ENCODE peak calls at places on chromosomes 5 and 9, in nine cellular contexts. J is T-helper 1 cell; A is activated CD4-positive, alpha-beta memory T cell treated with anti-CD3 and anti-CD28 coated beads, Interleukin-2, amount 10 ng/mL, durations not matched to agents 7 days and 5 days; M is GM20000; K is sigmoid colon; Q is HEK293T; C is esophagus muscularis mucosa; I is endothelial cell; R is GF-D8. Y is an unnamed sample.
A peak's percentile ranks its signal among the peaks of the same experiment; 100 is the strongest.

GRCh38 chr5:92308679-92309078 is 925.6 kb upstream of the ARRDC3 start:
- DNase-seq in M (no peak), A (no peak), Q (no peak), C (no peak), I (no peak), J (no peak), K (no peak), R (no peak), Y (no peak)

GRCh38 chr5:95986001-95986400 is 24.4 kb upstream of the ELL2 start:
- DNase-seq in Q (no peak), I (no peak), R (no peak), K (no peak), A (no peak), C (no peak), M (no peak), J (no peak), Y (no peak)

GRCh38 chr9:109640232-109641078 is 139.5 kb upstream of the PALM2AKAP2 start:
- DNase-seq in C (no peak), I (peak; percentile 58), K (peak; percentile 65), J (no peak), R (no peak), A (no peak), M (no peak), Q (peak; percentile 51), Y (peak; percentile 4)

GRCh38 chr5:12959744-12960143 is 984.7 kb downstream of the DNAH5 start:
- DNase-seq in K (no peak), A (no peak), R (no peak), C (no peak), Q (no peak), I (no peak), J (no peak), M (no peak), Y (no peak)

GRCh38 chr5:67880358-67880810 is 335.2 kb upstream of the PIK3R1 start:
- DNase-seq in J (no peak), C (no peak), Q (no peak), I (no peak), M (no peak), A (no peak), K (no peak), R (no peak), Y (no peak)

GRCh38 chr9:135077497-135078200 is 9.8 kb upstream of the OLFM1 start:
- DNase-seq in M (no peak), I (peak; percentile 80), J (peak; percentile 1), A (no peak), R (no peak), C (no peak), K (peak; percentile 40), Q (peak; percentile 51), Y (peak; percentile 6)

GRCh38 chr5:8700691-8701090 is 831.7 kb downstream of the MTRR start:
- DNase-seq in I (no peak), K (no peak), A (no peak), M (no peak), Q (no peak), C (no peak), J (no peak), R (no peak), Y (no peak)

GRCh38 chr5:74206571-74207550 is 433.7 kb downstream of the ENC1 start:
- DNase-seq in J (no peak), A (no peak), I (no peak), R (no peak), M (no peak), K (peak; percentile 72), Q (no peak), C (peak; percentile 86), Y (no peak)

GRCh38 chr5:93580387-93581100 is 475 bp downstream of the NR2F1-AS1 start:
- DNase-seq in I (no peak), C (peak; percentile 91), R (no peak), M (no peak), J (no peak), Q (no peak), A (no peak), K (peak; percentile 73), Y (no peak)

GRCh38 chr5:71974622-71975021 is 132.7 kb upstream of the MAP1B start:
- DNase-seq in Q (no peak), K (no peak), C (peak; percentile 89), A (no peak), M (no peak), I (no peak), R (no peak), J (no peak), Y (no peak)

GRCh38 chr5:143682221-143682620 is 129.7 kb upstream of the HMHB1 start:
- DNase-seq in M (no peak), C (no peak), R (no peak), K (no peak), I (no peak), A (no peak), Q (no peak), J (no peak), Y (no peak)

GRCh38 chr9:136329211-136329627 is 1.9 kb downstream of the GPSM1 start:
- DNase-seq in K (no peak), A (no peak), J (no peak), I (no peak), C (no peak), Q (no peak), M (no peak), R (no peak), Y (no peak)

GRCh38 chr5:132437604-132438275 is 52.8 kb downstream of the IRF1 start:
- DNase-seq in R (no peak), A (peak; percentile 72), I (peak; percentile 19), C (peak; percentile 96), K (peak; percentile 95), M (peak; percentile 78), Q (no peak), J (peak; percentile 30), Y (peak; percentile 83)

GRCh38 chr5:154474267-154474956 is 3.6 kb downstream of the HAND1 start:
- DNase-seq in R (no peak), Q (no peak), A (no peak), K (no peak), I (no peak), J (no peak), M (no peak), C (no peak), Y (no peak)

GRCh38 chr5:143147918-143148317 is 255.6 kb downstream of the NR3C1 start:
- DNase-seq in I (no peak), K (peak; percentile 71), A (no peak), Q (no peak), M (no peak), J (no peak), C (no peak), R (no peak), Y (no peak)

GRCh38 chr5:116395708-116396203 is 178.9 kb downstream of the SEMA6A start:
- DNase-seq in C (no peak), M (no peak), Q (no peak), A (no peak), K (no peak), J (no peak), I (no peak), R (no peak), Y (no peak)

GRCh38 chr5:39570418-39571027 is 145.7 kb upstream of the DAB2 start:
- DNase-seq in C (no peak), R (no peak), Q (peak; percentile 10), I (no peak), A (no peak), K (no peak), M (peak; percentile 15), J (no peak), Y (no peak)